ENCODE peak calls at places on chromosome 13, in six cellular contexts. B, T, E, F, A and J are unnamed samples.

GRCh38 chr13:102878491-102878890 is 32.7 kb downstream of the ERCC5 start:
- DNase-seq in B (no peak), T (no peak), E (no peak), F (no peak), A (no peak), J (no peak)

GRCh38 chr13:91347996-91348905 is 764 bp downstream of the MIR17HG start:
- DNase-seq in B (peak), T (peak), E (peak), F (peak), A (peak), J (peak)

GRCh38 chr13:113802090-113802531 is 43.1 kb downstream of the TMEM255B start:
- DNase-seq in B (no peak), T (peak), E (peak), F (no peak), A (peak), J (peak)

GRCh38 chr13:78764665-78765064 is 105.7 kb upstream of the OBI1 start:
- DNase-seq in B (no peak), T (no peak), E (peak), F (no peak), A (no peak), J (no peak)

GRCh38 chr13:96089749-96090239 is at the start of gene HS6ST3:
- DNase-seq in B (peak), T (peak), E (peak), F (no peak), A (peak), J (no peak)

GRCh38 chr13:75231235-75231634 is 250.7 kb downstream of the TBC1D4 start:
- DNase-seq in B (no peak), T (no peak), E (no peak), F (no peak), A (no peak), J (no peak)

GRCh38 chr13:41356788-41357187 is 45.7 kb downstream of the NAA16 start:
- DNase-seq in B (no peak), T (no peak), E (no peak), F (no peak), A (no peak), J (no peak)

GRCh38 chr13:106859505-106859904 is 291.6 kb upstream of the ARGLU1 start:
- DNase-seq in B (no peak), T (no peak), E (no peak), F (no peak), A (no peak), J (no peak)

GRCh38 chr13:45441633-45442032 is 23.1 kb upstream of the COG3 start:
- DNase-seq in B (peak), T (no peak), E (no peak), F (no peak), A (no peak), J (peak)

GRCh38 chr13:98571955-98572662 is 4.8 kb downstream of the STK24 start:
- DNase-seq in B (no peak), T (no peak), E (no peak), F (no peak), A (no peak), J (no peak)

GRCh38 chr13:114108141-114108761 is 24.2 kb downstream of the RASA3 start:
- DNase-seq in B (no peak), T (no peak), E (peak), F (no peak), A (no peak), J (no peak)

GRCh38 chr13:30143671-30144400 is 163.5 kb downstream of the KATNAL1 start:
- DNase-seq in B (no peak), T (no peak), E (no peak), F (no peak), A (no peak), J (peak)

GRCh38 chr13:109156181-109156935 is 526.9 kb downstream of the MYO16 start:
- DNase-seq in B (no peak), T (peak), E (no peak), F (no peak), A (no peak), J (no peak)

GRCh38 chr13:40172878-40173277 is 493.6 kb downstream of the FOXO1 start:
- DNase-seq in B (no peak), T (no peak), E (no peak), F (no peak), A (no peak), J (no peak)

GRCh38 chr13:74052402-74052928 is 81.7 kb downstream of the KLF12 start:
- DNase-seq in B (no peak), T (no peak), E (peak), F (no peak), A (no peak), J (no peak)

GRCh38 chr13:67643656-67644055 is 413.5 kb upstream of the PCDH9 start:
- DNase-seq in B (no peak), T (no peak), E (peak), F (no peak), A (no peak), J (peak)

GRCh38 chr13:30577381-30577780 is 40.3 kb upstream of the USPL1 start:
- DNase-seq in B (peak), T (no peak), E (no peak), F (peak), A (peak), J (peak)

GRCh38 chr13:96726651-96727050 is 267.6 kb downstream of the OXGR1 start:
- DNase-seq in B (no peak), T (no peak), E (no peak), F (no peak), A (no peak), J (no peak)

GRCh38 chr13:40362502-40362901 is 303.9 kb downstream of the FOXO1 start:
- DNase-seq in B (no peak), T (no peak), E (no peak), F (no peak), A (no peak), J (no peak)

GRCh38 chr13:19153782-19154450 is 27.7 kb downstream of the TUBA3C start:
- DNase-seq in B (no peak), T (no peak), E (no peak), F (peak), A (no peak), J (no peak)

GRCh38 chr13:28324181-28324789 is 170.6 kb downstream of the FLT1 start:
- DNase-seq in B (peak), T (no peak), E (peak), F (peak), A (peak), J (peak)

GRCh38 chr13:112843392-112844250 is 125.4 kb upstream of the MCF2L start:
- DNase-seq in B (no peak), T (no peak), E (no peak), F (no peak), A (no peak), J (no peak)